ENCODE peak calls at places on chromosomes 2 and 18, in six cellular contexts. T is CD14-positive monocyte, D is right atrium auricular region, G is coronary artery, V is AG04450, Y is AG20443. I is an unnamed sample.

GRCh38 chr18:58453913-58454317 is 175.0 kb downstream of the ALPK2 start:
- DNase-seq in T (no peak), D (no peak), G (no peak), V (no peak), Y (no peak), I (no peak)

GRCh38 chr2:38666578-38666926 is 638 bp downstream of the GALM start:
- DNase-seq in T (no peak), D (no peak), G (no peak), V (no peak), Y (no peak), I (no peak)

GRCh38 chr18:40877096-40877495 is 1077.9 kb upstream of the PIK3C3 start:
- DNase-seq in T (no peak), D (no peak), G (no peak), V (peak), Y (peak), I (no peak)

GRCh38 chr2:184890311-184890710 is 292.0 kb downstream of the ZNF804A start:
- DNase-seq in T (no peak), D (no peak), G (no peak), V (no peak), Y (no peak), I (no peak)

GRCh38 chr18:61333271-61333745 is at the start of gene CDH20:
- DNase-seq in T (no peak), D (no peak), G (no peak), V (no peak), Y (peak), I (no peak)

GRCh38 chr2:37343537-37344434 is 644 bp upstream of the QPCT start:
- DNase-seq in T (no peak), D (no peak), G (no peak), V (no peak), Y (peak), I (no peak)

GRCh38 chr2:171315781-171316180 is 118.0 kb downstream of the METTL8 start:
- DNase-seq in T (no peak), D (no peak), G (no peak), V (no peak), Y (no peak), I (no peak)

GRCh38 chr18:46718501-46719341 is 38.1 kb downstream of the ST8SIA5 start:
- DNase-seq in T (no peak), D (no peak), G (no peak), V (no peak), Y (peak), I (no peak)

GRCh38 chr2:44801289-44801675 is 140.2 kb upstream of the SIX3 start:
- DNase-seq in T (no peak), D (no peak), G (no peak), V (no peak), Y (no peak), I (no peak)

GRCh38 chr2:191169456-191170300 is 18.9 kb upstream of the STAT4 start:
- DNase-seq in T (no peak), D (no peak), G (no peak), V (no peak), Y (no peak), I (no peak)